ENCODE peak calls at places on chromosomes 12 and 14, in seven cellular contexts. Z is GM04504; C is activated CD4-positive, alpha-beta T cell treated with anti-CD3 and anti-CD28 coated beads, Interleukin-2, amount 50 U/mL, for 24 hours; G is C1 segment of cervical spinal cord; Q is CD4-positive, alpha-beta T cell; T is cardiac muscle cell; B is endothelial cell. I is an unnamed sample.
A peak's percentile ranks its signal among the peaks of the same experiment; 100 is the strongest.

GRCh38 chr12:116577149-116577548 is 18.0 kb downstream of the MAP1LC3B2 start:
- DNase-seq in Z (no peak), C (no peak), G (no peak), Q (no peak), T (no peak), B (no peak), I (no peak)

GRCh38 chr14:49853572-49854375 is 1.2 kb upstream of the NEMF start:
- DNase-seq in Z (peak; percentile 65), C (peak; percentile 59), G (peak; percentile 20), Q (peak; percentile 71), T (peak; percentile 88), B (peak; percentile 74), I (no peak)

GRCh38 chr12:6961278-6961694 is 9.2 kb downstream of the PHB2 start:
- DNase-seq in Z (no peak), C (peak; percentile 93), G (no peak), Q (peak; percentile 90), T (no peak), B (no peak), I (no peak)

GRCh38 chr14:34662558-34663088 is 32.7 kb upstream of the SNX6 start:
- DNase-seq in Z (no peak), C (no peak), G (no peak), Q (no peak), T (no peak), B (no peak), I (no peak)

GRCh38 chr12:93156091-93156490 is 221.6 kb upstream of the NUDT4 start:
- DNase-seq in Z (no peak), C (no peak), G (no peak), Q (no peak), T (no peak), B (no peak), I (no peak)

GRCh38 chr12:128792881-128793280 is 30.9 kb downstream of the SLC15A4 start:
- DNase-seq in Z (no peak), C (no peak), G (no peak), Q (no peak), T (no peak), B (no peak), I (no peak)

GRCh38 chr14:71070169-71070568 is 162.9 kb downstream of the PCNX1 start:
- DNase-seq in Z (no peak), C (no peak), G (no peak), Q (no peak), T (no peak), B (no peak), I (no peak)

GRCh38 chr12:64256166-64256800 is 34.2 kb upstream of the KICS2 start:
- DNase-seq in Z (peak; percentile 32), C (peak; percentile 29), G (no peak), Q (no peak), T (peak; percentile 78), B (no peak), I (no peak)

GRCh38 chr12:88662093-88662492 is 81.8 kb upstream of the KITLG start:
- DNase-seq in Z (no peak), C (no peak), G (no peak), Q (no peak), T (no peak), B (no peak), I (no peak)

GRCh38 chr14:103348154-103348553 is 14.1 kb downstream of the EIF5 start:
- DNase-seq in Z (no peak), C (no peak), G (no peak), Q (no peak), T (no peak), B (no peak), I (no peak)

GRCh38 chr12:71057330-71057729 is 100.5 kb downstream of the TSPAN8 start:
- DNase-seq in Z (no peak), C (no peak), G (no peak), Q (no peak), T (no peak), B (no peak), I (no peak)

GRCh38 chr12:64826234-64826633 is 1.8 kb downstream of the TBC1D30 start:
- DNase-seq in Z (no peak), C (peak; percentile 16), G (no peak), Q (peak; percentile 46), T (peak; percentile 90), B (peak; percentile 70), I (peak; percentile 22)

I was measured in GM12891.